ENCODE peak calls at places on chromosomes 11 and 22, in four cellular contexts. D, L, P and B are unnamed samples.

GRCh38 chr11:6405039-6405667 is 13.7 kb downstream of the APBB1 start:
- DNase-seq in D (no peak), L (no peak), P (peak), B (peak)

GRCh38 chr22:22156716-22157499 is 87.7 kb upstream of the VPREB1 start:
- DNase-seq in D (peak), L (peak), P (peak), B (peak)

GRCh38 chr11:74171630-74172465 is 759 bp downstream of the PPME1 start:
- DNase-seq in D (peak), L (no peak), P (no peak), B (no peak)

GRCh38 chr11:26522912-26523610 is 49.0 kb downstream of the MUC15 start:
- DNase-seq in D (peak), L (no peak), P (peak), B (peak)

GRCh38 chr22:32579533-32580220 is 105.1 kb downstream of the FBXO7 start:
- DNase-seq in D (peak), L (no peak), P (no peak), B (no peak)

GRCh38 chr11:113974741-113975470 is at the start of gene HTR3A:
- DNase-seq in D (no peak), L (no peak), P (peak), B (peak)

GRCh38 chr11:122741613-122742012 is 86.1 kb downstream of the UBASH3B start:
- DNase-seq in D (no peak), L (no peak), P (no peak), B (no peak)

GRCh38 chr22:30459206-30460052 is 12.4 kb downstream of the SEC14L3 start:
- DNase-seq in D (peak), L (no peak), P (peak), B (no peak)

GRCh38 chr11:115606223-115607220 is 102.3 kb upstream of the CADM1 start:
- DNase-seq in D (no peak), L (no peak), P (no peak), B (no peak)

GRCh38 chr11:34356576-34356917 is 1.3 kb downstream of the ABTB2 start:
- DNase-seq in D (peak), L (no peak), P (peak), B (peak)

GRCh38 chr22:34414467-34415440 is 494.5 kb upstream of the LARGE1 start:
- DNase-seq in D (peak), L (peak), P (peak), B (peak)